ENCODE peak calls at places on chromosomes 2 and 18, in six cellular contexts. S is iPS DF 6.9, O is uterus, R is caudate nucleus, M is right lobe of liver, A is PC-3. J is an unnamed sample.

GRCh38 chr2:54611830-54612545 is 111.5 kb upstream of the EML6 start:
- DNase-seq in M (no peak), S (no peak), O (no peak), A (no peak), R (no peak), J (no peak)

GRCh38 chr18:26091047-26091630 is 726 bp upstream of the SS18 start:
- DNase-seq in R (no peak), O (peak; percentile 53), M (peak; percentile 91), A (no peak), S (no peak), J (no peak)

GRCh38 chr2:40658917-40659316 is 207.0 kb upstream of the SLC8A1 start:
- DNase-seq in O (no peak), A (peak; percentile 31), R (no peak), M (no peak), S (peak; percentile 7), J (no peak)

GRCh38 chr2:172098650-172099471 is 3.8 kb downstream of the DLX2 start:
- DNase-seq in S (no peak), M (no peak), A (peak; percentile 85), R (no peak), O (no peak), J (peak; percentile 44)

GRCh38 chr18:61860302-61860701 is 32.5 kb downstream of the RNF152 start:
- DNase-seq in A (no peak), S (no peak), M (no peak), R (no peak), O (no peak), J (no peak)

GRCh38 chr2:15901095-15901807 is 39.1 kb upstream of the MYCN start:
- DNase-seq in A (no peak), R (no peak), S (no peak), M (no peak), O (no peak), J (no peak)

GRCh38 chr2:120175000-120175581 is 48.1 kb downstream of the TMEM185B start:
- DNase-seq in O (peak; percentile 28), M (no peak), R (no peak), S (peak; percentile 13), A (peak; percentile 84), J (no peak)

GRCh38 chr2:19299522-19299921 is 58.9 kb downstream of the OSR1 start:
- DNase-seq in R (no peak), M (no peak), O (no peak), A (no peak), S (no peak), J (no peak)

GRCh38 chr2:235005603-235006259 is 53.9 kb downstream of the SH3BP4 start:
- DNase-seq in O (peak; percentile 37), M (peak; percentile 89), R (peak; percentile 44), A (no peak), S (peak; percentile 39), J (no peak)

GRCh38 chr2:235003096-235003775 is 51.4 kb downstream of the SH3BP4 start:
- DNase-seq in S (no peak), M (no peak), R (no peak), A (no peak), O (no peak), J (no peak)

GRCh38 chr2:235006461-235006860 is 54.6 kb downstream of the SH3BP4 start:
- DNase-seq in S (no peak), M (no peak), A (no peak), O (no peak), R (no peak), J (no peak)

GRCh38 chr2:235004289-235004903 is 52.6 kb downstream of the SH3BP4 start:
- DNase-seq in M (no peak), O (no peak), S (no peak), A (no peak), R (no peak), J (no peak)

DNA sequence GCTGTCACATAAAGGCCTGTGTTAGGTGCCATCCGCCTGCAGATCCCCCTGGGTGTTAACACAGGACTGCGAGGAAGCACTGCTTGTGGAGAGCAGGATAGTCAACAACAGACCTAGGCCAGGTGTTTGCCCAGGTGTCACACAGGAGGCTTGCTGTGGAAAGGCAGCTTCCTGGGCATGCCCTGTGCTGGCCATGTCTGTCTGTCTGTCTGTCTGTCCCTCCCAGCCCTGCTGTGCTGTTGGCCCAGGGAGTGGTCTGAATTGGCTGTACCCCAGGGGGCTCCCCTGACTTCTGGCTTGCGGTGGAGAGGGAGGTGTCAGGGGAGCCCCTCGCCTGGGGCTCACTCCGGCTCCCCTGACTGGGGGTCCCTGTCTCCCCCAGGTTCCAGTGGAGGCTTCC is 53.2 kb downstream of the SH3BP4 start:
- DNase-seq in R (no peak), S (no peak), M (no peak), O (no peak), A (no peak), J (no peak)
- H3K27ac ChIP-seq in R (no peak overlapping the region), S (no peak overlapping the region), M (peak overlapping the region; percentile 72), O (no peak overlapping the region), A (no peak overlapping the region), J (no peak overlapping the region)

GRCh38 chr18:54388203-54389142 is 30.8 kb downstream of the C18orf54 start:
- DNase-seq in O (no peak), R (no peak), A (peak; percentile 96), S (peak; percentile 50), M (no peak), J (no peak)
- H3K27ac ChIP-seq in O (no peak overlapping the region), R (no peak overlapping the region), A (peak overlapping the region; percentile 89), S (no peak overlapping the region), M (no peak overlapping the region), J (no peak overlapping the region)

DNA sequence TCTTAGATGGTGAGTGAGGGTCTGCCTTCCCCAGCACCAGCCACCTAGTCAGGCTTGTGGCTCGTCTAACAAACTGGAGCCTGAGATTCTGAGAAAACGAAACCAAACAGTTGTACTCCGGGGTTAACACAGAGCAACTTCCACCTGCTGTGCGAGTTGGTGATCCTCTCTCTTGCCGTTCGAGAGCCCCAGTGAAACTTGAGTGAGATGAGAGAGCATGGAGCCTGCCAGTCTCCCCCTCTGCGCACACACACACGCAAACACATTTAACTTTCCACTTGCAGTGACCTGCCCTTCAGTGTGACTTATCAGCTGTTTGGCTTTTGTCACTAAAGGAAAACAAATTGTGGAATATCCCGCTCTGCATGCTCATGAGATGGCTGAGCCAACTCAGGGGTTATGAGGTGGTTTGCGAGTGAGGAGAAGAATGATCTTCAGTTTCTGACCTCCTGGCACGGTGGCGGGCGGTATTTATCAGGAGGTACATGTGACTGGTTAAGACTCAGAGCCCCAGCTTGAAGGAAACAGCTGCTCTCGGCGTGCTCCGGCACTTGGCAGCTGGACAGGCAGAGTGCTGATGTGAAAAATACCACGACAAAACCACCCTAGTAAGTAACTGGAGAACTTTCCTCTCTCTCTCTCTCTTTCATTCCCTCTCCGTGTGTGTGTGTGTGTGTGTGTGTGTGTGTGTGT is at the start of gene RASGRP3:
- DNase-seq in R (peak; percentile 74), S (no peak), O (peak; percentile 71), A (peak; percentile 59), M (peak; percentile 83), J (peak; percentile 40)
- H3K27ac ChIP-seq in R (peak within 1 kb of the TSS; percentile 98), S (no peak within 1 kb of the TSS), O (peak within 1 kb of the TSS; percentile 85), A (peak within 1 kb of the TSS; percentile 53), M (peak within 1 kb of the TSS; percentile 90), J (peak within 1 kb of the TSS; percentile 87)

DNA sequence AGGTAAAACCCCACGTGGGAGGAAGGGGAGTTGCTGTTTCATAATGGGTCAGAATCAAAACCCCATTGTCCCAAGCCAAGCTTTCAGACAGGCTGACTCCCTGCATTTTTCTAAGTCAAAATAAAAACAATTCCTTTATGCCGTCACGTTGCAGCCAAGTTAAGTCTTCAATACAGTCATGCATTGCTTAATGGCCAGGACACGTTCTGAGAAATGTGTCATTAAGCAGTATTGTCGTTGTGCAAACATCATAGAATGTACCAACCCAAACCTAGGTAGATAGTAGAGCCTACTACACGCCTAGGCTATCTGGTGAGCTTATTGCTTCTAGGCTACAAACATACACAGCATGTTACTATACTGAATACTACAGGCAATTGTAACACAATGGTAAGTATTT is 160.4 kb upstream of the FOSL2 start:
- DNase-seq in R (no peak), M (no peak), O (peak; percentile 44), S (no peak), A (peak; percentile 35), J (no peak)
- H3K27ac ChIP-seq in R (no peak overlapping the region), M (no peak overlapping the region), O (peak overlapping the region; percentile 73), S (no peak overlapping the region), A (no peak overlapping the region), J (no peak overlapping the region)

GRCh38 chr2:239365071-239365781 is 35.6 kb downstream of the HDAC4 start:
- DNase-seq in R (no peak), M (no peak), A (no peak), O (no peak), S (no peak), J (no peak)
- H3K27ac ChIP-seq in R (no peak overlapping the region), M (no peak overlapping the region), A (no peak overlapping the region), O (peak overlapping the region; percentile 57), S (no peak overlapping the region), J (no peak overlapping the region)